ENCODE peak calls at places on chromosomes 16 and 17, in ten cellular contexts. One of them, this sample, is unnamed.

GRCh38 chr17:1916963-1917715 is 87.3 kb downstream of the RPA1 start:
- DNase-seq in activated CD4-positive, CD25-positive, alpha-beta regulatory T cell: no peak
- DNase-seq in fibroblast of villous mesenchyme: no peak
- DNase-seq in AG08396: no peak
- DNase-seq in activated CD4-positive, alpha-beta T cell treated with anti-CD3 and anti-CD28 coated beads, Interleukin-2, amount 10 ng/mL, durations not matched to agents 7 days and 5 days: no peak
- DNase-seq in effector CD4-positive, alpha-beta T cell: no peak
- DNase-seq in cardiac fibroblast: no peak
- DNase-seq in stimulated activated CD4-positive, alpha-beta T cell treated with anti-CD3 and anti-CD28 coated beads, Interleukin-4, amount 100 ng/mL, for 24 hours: no peak
- DNase-seq in H54: no peak
- DNase-seq in T-helper 2 cell: no peak
- DNase-seq in this sample: no peak

GRCh38 chr17:55577687-55578086 is 66.4 kb upstream of the SMIM36 start:
- DNase-seq in stimulated activated CD4-positive, alpha-beta T cell treated with anti-CD3 and anti-CD28 coated beads, Interleukin-4, amount 100 ng/mL, for 24 hours: peak; percentile 52
- DNase-seq in fibroblast of villous mesenchyme: no peak
- DNase-seq in activated CD4-positive, CD25-positive, alpha-beta regulatory T cell: no peak
- DNase-seq in activated CD4-positive, alpha-beta T cell treated with anti-CD3 and anti-CD28 coated beads, Interleukin-2, amount 10 ng/mL, durations not matched to agents 7 days and 5 days: peak; percentile 9
- DNase-seq in T-helper 2 cell: no peak
- DNase-seq in cardiac fibroblast: no peak
- DNase-seq in H54: peak; percentile 21
- DNase-seq in effector CD4-positive, alpha-beta T cell: no peak
- DNase-seq in AG08396: no peak
- DNase-seq in this sample: no peak

GRCh38 chr17:66527335-66527734 is 224.9 kb downstream of the PRKCA start:
- DNase-seq in AG08396: no peak
- DNase-seq in stimulated activated CD4-positive, alpha-beta T cell treated with anti-CD3 and anti-CD28 coated beads, Interleukin-4, amount 100 ng/mL, for 24 hours: no peak
- DNase-seq in T-helper 2 cell: no peak
- DNase-seq in H54: no peak
- DNase-seq in activated CD4-positive, alpha-beta T cell treated with anti-CD3 and anti-CD28 coated beads, Interleukin-2, amount 10 ng/mL, durations not matched to agents 7 days and 5 days: no peak
- DNase-seq in activated CD4-positive, CD25-positive, alpha-beta regulatory T cell: no peak
- DNase-seq in fibroblast of villous mesenchyme: no peak
- DNase-seq in effector CD4-positive, alpha-beta T cell: no peak
- DNase-seq in cardiac fibroblast: no peak
- DNase-seq in this sample: no peak

GRCh38 chr16:3214904-3215600 is 19.9 kb downstream of the ZNF200 start:
- DNase-seq in fibroblast of villous mesenchyme: no peak
- DNase-seq in stimulated activated CD4-positive, alpha-beta T cell treated with anti-CD3 and anti-CD28 coated beads, Interleukin-4, amount 100 ng/mL, for 24 hours: peak; percentile 24
- DNase-seq in T-helper 2 cell: peak; percentile 93
- DNase-seq in activated CD4-positive, alpha-beta T cell treated with anti-CD3 and anti-CD28 coated beads, Interleukin-2, amount 10 ng/mL, durations not matched to agents 7 days and 5 days: peak; percentile 65
- DNase-seq in AG08396: no peak
- DNase-seq in H54: no peak
- DNase-seq in effector CD4-positive, alpha-beta T cell: peak; percentile 33
- DNase-seq in activated CD4-positive, CD25-positive, alpha-beta regulatory T cell: no peak
- DNase-seq in cardiac fibroblast: no peak
- DNase-seq in this sample: no peak

GRCh38 chr16:21233521-21234150 is at the start of gene ANKS4B:
- DNase-seq in fibroblast of villous mesenchyme: no peak
- DNase-seq in cardiac fibroblast: no peak
- DNase-seq in AG08396: no peak
- DNase-seq in activated CD4-positive, alpha-beta T cell treated with anti-CD3 and anti-CD28 coated beads, Interleukin-2, amount 10 ng/mL, durations not matched to agents 7 days and 5 days: no peak
- DNase-seq in activated CD4-positive, CD25-positive, alpha-beta regulatory T cell: no peak
- DNase-seq in H54: no peak
- DNase-seq in T-helper 2 cell: no peak
- DNase-seq in stimulated activated CD4-positive, alpha-beta T cell treated with anti-CD3 and anti-CD28 coated beads, Interleukin-4, amount 100 ng/mL, for 24 hours: no peak
- DNase-seq in effector CD4-positive, alpha-beta T cell: no peak
- DNase-seq in this sample: no peak

GRCh38 chr17:76404976-76405563 is 20.7 kb downstream of the SPHK1 start:
- DNase-seq in activated CD4-positive, CD25-positive, alpha-beta regulatory T cell: no peak
- DNase-seq in H54: no peak
- DNase-seq in activated CD4-positive, alpha-beta T cell treated with anti-CD3 and anti-CD28 coated beads, Interleukin-2, amount 10 ng/mL, durations not matched to agents 7 days and 5 days: no peak
- DNase-seq in fibroblast of villous mesenchyme: no peak
- DNase-seq in AG08396: no peak
- DNase-seq in stimulated activated CD4-positive, alpha-beta T cell treated with anti-CD3 and anti-CD28 coated beads, Interleukin-4, amount 100 ng/mL, for 24 hours: no peak
- DNase-seq in cardiac fibroblast: no peak
- DNase-seq in effector CD4-positive, alpha-beta T cell: no peak
- DNase-seq in T-helper 2 cell: no peak
- DNase-seq in this sample: no peak

GRCh38 chr17:3798273-3799180 is 2.5 kb downstream of the ITGAE start:
- DNase-seq in cardiac fibroblast: no peak
- DNase-seq in T-helper 2 cell: no peak
- DNase-seq in fibroblast of villous mesenchyme: no peak
- DNase-seq in H54: no peak
- DNase-seq in AG08396: no peak
- DNase-seq in stimulated activated CD4-positive, alpha-beta T cell treated with anti-CD3 and anti-CD28 coated beads, Interleukin-4, amount 100 ng/mL, for 24 hours: no peak
- DNase-seq in activated CD4-positive, CD25-positive, alpha-beta regulatory T cell: no peak
- DNase-seq in effector CD4-positive, alpha-beta T cell: no peak
- DNase-seq in activated CD4-positive, alpha-beta T cell treated with anti-CD3 and anti-CD28 coated beads, Interleukin-2, amount 10 ng/mL, durations not matched to agents 7 days and 5 days: no peak
- DNase-seq in this sample: no peak

GRCh38 chr17:68385490-68386215 is 71.6 kb downstream of the WIPI1 start:
- DNase-seq in activated CD4-positive, CD25-positive, alpha-beta regulatory T cell: no peak
- DNase-seq in effector CD4-positive, alpha-beta T cell: no peak
- DNase-seq in AG08396: no peak
- DNase-seq in T-helper 2 cell: no peak
- DNase-seq in fibroblast of villous mesenchyme: no peak
- DNase-seq in stimulated activated CD4-positive, alpha-beta T cell treated with anti-CD3 and anti-CD28 coated beads, Interleukin-4, amount 100 ng/mL, for 24 hours: no peak
- DNase-seq in activated CD4-positive, alpha-beta T cell treated with anti-CD3 and anti-CD28 coated beads, Interleukin-2, amount 10 ng/mL, durations not matched to agents 7 days and 5 days: no peak
- DNase-seq in H54: no peak
- DNase-seq in cardiac fibroblast: no peak
- DNase-seq in this sample: no peak

GRCh38 chr16:84881702-84882521 is 62.1 kb downstream of the CRISPLD2 start:
- DNase-seq in T-helper 2 cell: no peak
- DNase-seq in H54: peak; percentile 83
- DNase-seq in fibroblast of villous mesenchyme: peak; percentile 93
- DNase-seq in AG08396: peak; percentile 88
- DNase-seq in activated CD4-positive, alpha-beta T cell treated with anti-CD3 and anti-CD28 coated beads, Interleukin-2, amount 10 ng/mL, durations not matched to agents 7 days and 5 days: no peak
- DNase-seq in cardiac fibroblast: peak; percentile 91
- DNase-seq in stimulated activated CD4-positive, alpha-beta T cell treated with anti-CD3 and anti-CD28 coated beads, Interleukin-4, amount 100 ng/mL, for 24 hours: no peak
- DNase-seq in activated CD4-positive, CD25-positive, alpha-beta regulatory T cell: no peak
- DNase-seq in effector CD4-positive, alpha-beta T cell: no peak
- DNase-seq in this sample: peak; percentile 43

GRCh38 chr17:60321336-60322055 is 70.4 kb downstream of the USP32 start:
- DNase-seq in H54: no peak
- DNase-seq in AG08396: no peak
- DNase-seq in stimulated activated CD4-positive, alpha-beta T cell treated with anti-CD3 and anti-CD28 coated beads, Interleukin-4, amount 100 ng/mL, for 24 hours: no peak
- DNase-seq in activated CD4-positive, alpha-beta T cell treated with anti-CD3 and anti-CD28 coated beads, Interleukin-2, amount 10 ng/mL, durations not matched to agents 7 days and 5 days: no peak
- DNase-seq in effector CD4-positive, alpha-beta T cell: no peak
- DNase-seq in cardiac fibroblast: no peak
- DNase-seq in fibroblast of villous mesenchyme: no peak
- DNase-seq in T-helper 2 cell: no peak
- DNase-seq in activated CD4-positive, CD25-positive, alpha-beta regulatory T cell: no peak
- DNase-seq in this sample: no peak

GRCh38 chr17:62859146-62859545 is 51.0 kb upstream of the MARCHF10 start:
- DNase-seq in fibroblast of villous mesenchyme: peak; percentile 47
- DNase-seq in stimulated activated CD4-positive, alpha-beta T cell treated with anti-CD3 and anti-CD28 coated beads, Interleukin-4, amount 100 ng/mL, for 24 hours: no peak
- DNase-seq in AG08396: no peak
- DNase-seq in T-helper 2 cell: no peak
- DNase-seq in activated CD4-positive, alpha-beta T cell treated with anti-CD3 and anti-CD28 coated beads, Interleukin-2, amount 10 ng/mL, durations not matched to agents 7 days and 5 days: no peak
- DNase-seq in cardiac fibroblast: peak; percentile 91
- DNase-seq in activated CD4-positive, CD25-positive, alpha-beta regulatory T cell: no peak
- DNase-seq in effector CD4-positive, alpha-beta T cell: no peak
- DNase-seq in H54: no peak
- DNase-seq in this sample: no peak

GRCh38 chr16:1194665-1195392 is 30.2 kb downstream of the TPSG1 start:
- DNase-seq in fibroblast of villous mesenchyme: no peak
- DNase-seq in T-helper 2 cell: no peak
- DNase-seq in activated CD4-positive, alpha-beta T cell treated with anti-CD3 and anti-CD28 coated beads, Interleukin-2, amount 10 ng/mL, durations not matched to agents 7 days and 5 days: no peak
- DNase-seq in H54: no peak
- DNase-seq in cardiac fibroblast: peak; percentile 4
- DNase-seq in AG08396: peak; percentile 69
- DNase-seq in stimulated activated CD4-positive, alpha-beta T cell treated with anti-CD3 and anti-CD28 coated beads, Interleukin-4, amount 100 ng/mL, for 24 hours: peak; percentile 10
- DNase-seq in activated CD4-positive, CD25-positive, alpha-beta regulatory T cell: no peak
- DNase-seq in effector CD4-positive, alpha-beta T cell: no peak
- DNase-seq in this sample: no peak

GRCh38 chr17:58328195-58329034 is at the start of gene TSPOAP1:
- DNase-seq in effector CD4-positive, alpha-beta T cell: peak; percentile 52
- DNase-seq in cardiac fibroblast: no peak
- DNase-seq in H54: no peak
- DNase-seq in AG08396: no peak
- DNase-seq in activated CD4-positive, alpha-beta T cell treated with anti-CD3 and anti-CD28 coated beads, Interleukin-2, amount 10 ng/mL, durations not matched to agents 7 days and 5 days: peak; percentile 87
- DNase-seq in fibroblast of villous mesenchyme: no peak
- DNase-seq in T-helper 2 cell: peak; percentile 96
- DNase-seq in activated CD4-positive, CD25-positive, alpha-beta regulatory T cell: peak; percentile 58
- DNase-seq in stimulated activated CD4-positive, alpha-beta T cell treated with anti-CD3 and anti-CD28 coated beads, Interleukin-4, amount 100 ng/mL, for 24 hours: peak; percentile 87
- DNase-seq in this sample: no peak

GRCh38 chr16:88365244-88365865 is 17.4 kb upstream of the ZNF469 start:
- DNase-seq in activated CD4-positive, alpha-beta T cell treated with anti-CD3 and anti-CD28 coated beads, Interleukin-2, amount 10 ng/mL, durations not matched to agents 7 days and 5 days: no peak
- DNase-seq in stimulated activated CD4-positive, alpha-beta T cell treated with anti-CD3 and anti-CD28 coated beads, Interleukin-4, amount 100 ng/mL, for 24 hours: no peak
- DNase-seq in T-helper 2 cell: no peak
- DNase-seq in cardiac fibroblast: no peak
- DNase-seq in effector CD4-positive, alpha-beta T cell: no peak
- DNase-seq in fibroblast of villous mesenchyme: no peak
- DNase-seq in activated CD4-positive, CD25-positive, alpha-beta regulatory T cell: no peak
- DNase-seq in H54: no peak
- DNase-seq in AG08396: no peak
- DNase-seq in this sample: no peak

GRCh38 chr16:3836641-3837040 is 43.9 kb downstream of the CREBBP start:
- DNase-seq in activated CD4-positive, CD25-positive, alpha-beta regulatory T cell: no peak
- DNase-seq in stimulated activated CD4-positive, alpha-beta T cell treated with anti-CD3 and anti-CD28 coated beads, Interleukin-4, amount 100 ng/mL, for 24 hours: no peak
- DNase-seq in cardiac fibroblast: peak; percentile 34
- DNase-seq in AG08396: no peak
- DNase-seq in H54: no peak
- DNase-seq in effector CD4-positive, alpha-beta T cell: no peak
- DNase-seq in fibroblast of villous mesenchyme: peak; percentile 76
- DNase-seq in activated CD4-positive, alpha-beta T cell treated with anti-CD3 and anti-CD28 coated beads, Interleukin-2, amount 10 ng/mL, durations not matched to agents 7 days and 5 days: no peak
- DNase-seq in T-helper 2 cell: no peak
- DNase-seq in this sample: no peak

GRCh38 chr17:43085489-43085888 is 39.7 kb downstream of the BRCA1 start:
- DNase-seq in activated CD4-positive, CD25-positive, alpha-beta regulatory T cell: no peak
- DNase-seq in H54: no peak
- DNase-seq in T-helper 2 cell: no peak
- DNase-seq in fibroblast of villous mesenchyme: peak; percentile 49
- DNase-seq in stimulated activated CD4-positive, alpha-beta T cell treated with anti-CD3 and anti-CD28 coated beads, Interleukin-4, amount 100 ng/mL, for 24 hours: no peak
- DNase-seq in activated CD4-positive, alpha-beta T cell treated with anti-CD3 and anti-CD28 coated beads, Interleukin-2, amount 10 ng/mL, durations not matched to agents 7 days and 5 days: no peak
- DNase-seq in AG08396: no peak
- DNase-seq in cardiac fibroblast: no peak
- DNase-seq in effector CD4-positive, alpha-beta T cell: no peak
- DNase-seq in this sample: peak; percentile 20

GRCh38 chr17:35315283-35315682 is 58.1 kb downstream of the SLFN11 start:
- DNase-seq in cardiac fibroblast: peak; percentile 90
- DNase-seq in activated CD4-positive, CD25-positive, alpha-beta regulatory T cell: no peak
- DNase-seq in activated CD4-positive, alpha-beta T cell treated with anti-CD3 and anti-CD28 coated beads, Interleukin-2, amount 10 ng/mL, durations not matched to agents 7 days and 5 days: no peak
- DNase-seq in fibroblast of villous mesenchyme: peak; percentile 75
- DNase-seq in T-helper 2 cell: no peak
- DNase-seq in effector CD4-positive, alpha-beta T cell: no peak
- DNase-seq in H54: no peak
- DNase-seq in stimulated activated CD4-positive, alpha-beta T cell treated with anti-CD3 and anti-CD28 coated beads, Interleukin-4, amount 100 ng/mL, for 24 hours: no peak
- DNase-seq in AG08396: peak; percentile 59
- DNase-seq in this sample: peak; percentile 64